ENCODE peak calls at places on chromosomes 16 and 17, in seven cellular contexts. Z, L, C, U, S, M and K are unnamed samples.

GRCh38 chr16:72362476-72362875 is 190.5 kb upstream of the PMFBP1 start:
- DNase-seq in Z (no peak), L (no peak), C (no peak), U (no peak), S (no peak), M (no peak), K (no peak)

GRCh38 chr17:78723001-78723796 is 58.9 kb downstream of the CYTH1 start:
- DNase-seq in Z (peak; percentile 45), L (peak; percentile 66), C (no peak), U (no peak), S (no peak), M (no peak), K (peak; percentile 71)

GRCh38 chr17:2385240-2386202 is 15.3 kb downstream of the MNT start:
- DNase-seq in Z (no peak), L (no peak), C (no peak), U (no peak), S (no peak), M (no peak), K (no peak)

GRCh38 chr17:11953924-11954323 is 43.4 kb downstream of the ZNF18 start:
- DNase-seq in Z (no peak), L (no peak), C (no peak), U (no peak), S (no peak), M (no peak), K (no peak)

GRCh38 chr16:84976644-84977400 is 34.5 kb downstream of the ZDHHC7 start:
- DNase-seq in Z (no peak), L (no peak), C (no peak), U (peak; percentile 58), S (no peak), M (peak; percentile 87), K (no peak)

GRCh38 chr16:62035115-62036092 is 834 bp downstream of the CDH8 start:
- DNase-seq in Z (no peak), L (no peak), C (no peak), U (no peak), S (no peak), M (no peak), K (no peak)

GRCh38 chr16:83715217-83715920 is 92.4 kb upstream of the HSBP1 start:
- DNase-seq in Z (no peak), L (no peak), C (no peak), U (no peak), S (no peak), M (peak; percentile 82), K (no peak)

GRCh38 chr16:51151951-51152663 is 1.0 kb upstream of the SALL1 start:
- DNase-seq in Z (peak; percentile 80), L (peak; percentile 19), C (no peak), U (no peak), S (no peak), M (no peak), K (peak; percentile 64)

GRCh38 chr16:4488486-4488967 is 12.3 kb downstream of the HMOX2 start:
- DNase-seq in Z (peak; percentile 20), L (no peak), C (no peak), U (no peak), S (no peak), M (no peak), K (no peak)

GRCh38 chr17:32498362-32498761 is 11.6 kb downstream of the CDK5R1 start:
- DNase-seq in Z (no peak), L (no peak), C (no peak), U (no peak), S (no peak), M (no peak), K (no peak)